ENCODE peak calls at places on chromosomes 3 and 15, in eight cellular contexts. Q, E, A, B, S, O, R and U are unnamed samples.
A peak's percentile ranks its signal among the peaks of the same experiment; 100 is the strongest.

GRCh38 chr3:126127452-126127851 is 43.5 kb upstream of the SLC41A3 start:
- DNase-seq in Q (peak; percentile 3), E (no peak), A (no peak), B (no peak), S (no peak), O (no peak), R (no peak), U (no peak)

GRCh38 chr3:176046717-176047116 is 1150.6 kb downstream of the TBL1XR1 start:
- DNase-seq in Q (no peak), E (no peak), A (no peak), B (no peak), S (no peak), O (no peak), R (no peak), U (no peak)

GRCh38 chr3:152688313-152688712 is 146.6 kb upstream of the P2RY1 start:
- DNase-seq in Q (no peak), E (no peak), A (no peak), B (no peak), S (no peak), O (no peak), R (no peak), U (no peak)

GRCh38 chr3:155805204-155805801 is 775 bp downstream of the C3orf33 start:
- DNase-seq in Q (peak; percentile 57), E (no peak), A (peak; percentile 18), B (no peak), S (no peak), O (no peak), R (no peak), U (no peak)

GRCh38 chr3:76203578-76203977 is 418.2 kb upstream of the ZNF717 start:
- DNase-seq in Q (no peak), E (no peak), A (no peak), B (no peak), S (no peak), O (no peak), R (no peak), U (no peak)

GRCh38 chr3:8769088-8769822 is at the start of gene OXTR:
- DNase-seq in Q (peak; percentile 54), E (no peak), A (peak; percentile 83), B (peak; percentile 68), S (no peak), O (no peak), R (peak; percentile 79), U (peak; percentile 79)

GRCh38 chr3:15325228-15325627 is 7.2 kb downstream of the SH3BP5 start:
- DNase-seq in Q (no peak), E (no peak), A (peak; percentile 81), B (no peak), S (no peak), O (no peak), R (peak; percentile 79), U (peak; percentile 35)

GRCh38 chr3:13420051-13420816 is at the start of gene NUP210:
- DNase-seq in Q (peak; percentile 70), E (no peak), A (no peak), B (no peak), S (no peak), O (no peak), R (no peak), U (no peak)

GRCh38 chr3:14803101-14803980 is 15.4 kb upstream of the FGD5 start:
- DNase-seq in Q (peak; percentile 72), E (no peak), A (no peak), B (no peak), S (no peak), O (no peak), R (peak; percentile 29), U (no peak)

GRCh38 chr3:11452988-11453847 is 181.0 kb downstream of the ATG7 start:
- DNase-seq in Q (no peak), E (no peak), A (peak; percentile 80), B (peak; percentile 16), S (no peak), O (no peak), R (peak; percentile 74), U (no peak)

GRCh38 chr3:142977399-142977728 is 13.9 kb upstream of the PAQR9 start:
- DNase-seq in Q (no peak), E (no peak), A (no peak), B (no peak), S (no peak), O (no peak), R (no peak), U (no peak)

GRCh38 chr3:105906834-105907233 is 38.0 kb upstream of the CBLB start:
- DNase-seq in Q (no peak), E (peak; percentile 40), A (peak; percentile 98), B (peak; percentile 28), S (no peak), O (peak; percentile 29), R (peak; percentile 95), U (peak; percentile 78)

GRCh38 chr3:94524102-94524922 is 461.5 kb downstream of the NSUN3 start:
- DNase-seq in Q (no peak), E (no peak), A (no peak), B (no peak), S (no peak), O (no peak), R (no peak), U (no peak)

GRCh38 chr15:62492900-62493299 is 327.8 kb upstream of the C2CD4B start:
- DNase-seq in Q (no peak), E (no peak), A (no peak), B (no peak), S (no peak), O (no peak), R (no peak), U (no peak)

GRCh38 chr15:42733027-42733426 is 3.9 kb downstream of the CDAN1 start:
- DNase-seq in Q (no peak), E (no peak), A (no peak), B (no peak), S (no peak), O (no peak), R (no peak), U (no peak)
- H3K4me3 ChIP-seq in Q (no peak overlapping the region), E (no peak overlapping the region), A (no peak overlapping the region), B (no peak overlapping the region), S (no peak overlapping the region), O (no peak overlapping the region), R (no peak overlapping the region), U (no peak overlapping the region)

GRCh38 chr15:76339302-76340197 is 3.0 kb downstream of the ISL2 start:
- DNase-seq in Q (peak; percentile 23), E (no peak), A (peak; percentile 33), B (no peak), S (no peak), O (no peak), R (no peak), U (no peak)

GRCh38 chr15:76341366-76342045 is 4.9 kb downstream of the ISL2 start:
- DNase-seq in Q (peak; percentile 43), E (no peak), A (no peak), B (no peak), S (no peak), O (no peak), R (no peak), U (no peak)

GRCh38 chr15:76338555-76339301 is 2.2 kb downstream of the ISL2 start:
- DNase-seq in Q (no peak), E (no peak), A (no peak), B (no peak), S (no peak), O (no peak), R (no peak), U (no peak)

GRCh38 chr15:76340802-76341365 is 4.3 kb downstream of the ISL2 start:
- DNase-seq in Q (peak; percentile 62), E (no peak), A (no peak), B (no peak), S (no peak), O (no peak), R (no peak), U (no peak)

GRCh38 chr15:76340198-76340801 is 3.7 kb downstream of the ISL2 start:
- DNase-seq in Q (peak; percentile 28), E (no peak), A (peak; percentile 35), B (no peak), S (no peak), O (no peak), R (no peak), U (no peak)
- H3K4me3 ChIP-seq in Q (peak overlapping the region; percentile 28), E (peak overlapping the region; percentile 64), A (no peak overlapping the region), B (peak overlapping the region; percentile 74), S (peak overlapping the region; percentile 38), O (peak overlapping the region; percentile 45), R (peak overlapping the region; percentile 32), U (peak overlapping the region; percentile 18)

DNA sequence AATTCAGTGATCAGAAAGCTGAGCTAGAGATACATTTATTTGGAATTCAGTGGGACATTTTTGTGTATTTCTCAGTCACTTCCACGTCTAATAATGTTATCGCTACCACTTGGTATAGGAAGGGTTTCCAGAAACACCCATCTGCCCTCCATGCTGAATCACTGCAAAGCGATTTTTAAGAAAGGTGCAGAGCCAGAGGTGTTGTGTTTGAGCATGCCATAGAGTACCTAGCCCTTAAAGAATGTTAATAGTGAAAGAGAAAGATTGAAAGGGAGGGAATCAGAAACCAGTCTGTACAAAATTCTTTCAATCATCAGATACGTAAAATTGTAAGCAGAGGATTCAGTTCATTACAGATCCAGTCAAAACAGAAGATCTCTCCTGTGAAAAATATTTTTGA is 80.1 kb upstream of the ARL6 start:
- DNase-seq in Q (no peak), E (no peak), A (no peak), B (no peak), S (no peak), O (no peak), R (no peak), U (no peak)
- H3K4me3 ChIP-seq in Q (no peak overlapping the region), E (no peak overlapping the region), A (no peak overlapping the region), B (no peak overlapping the region), S (no peak overlapping the region), O (no peak overlapping the region), R (no peak overlapping the region), U (no peak overlapping the region)

GRCh38 chr3:167733961-167734497 is 663 bp downstream of the PDCD10 start:
- DNase-seq in Q (no peak), E (no peak), A (peak; percentile 22), B (no peak), S (no peak), O (no peak), R (peak; percentile 15), U (no peak)

GRCh38 chr3:167731393-167731792 is 3.3 kb downstream of the PDCD10 start:
- DNase-seq in Q (no peak), E (no peak), A (no peak), B (no peak), S (no peak), O (no peak), R (no peak), U (no peak)

GRCh38 chr3:167729591-167729990 is 5.1 kb downstream of the PDCD10 start:
- DNase-seq in Q (no peak), E (no peak), A (peak; percentile 13), B (no peak), S (no peak), O (no peak), R (peak; percentile 13), U (no peak)

GRCh38 chr3:167734498-167735232 is at the start of gene PDCD10:
- DNase-seq in Q (peak; percentile 99), E (peak; percentile 94), A (peak; percentile 99), B (peak; percentile 95), S (peak; percentile 95), O (peak; percentile 95), R (peak; percentile 99), U (peak; percentile 92)

DNA sequence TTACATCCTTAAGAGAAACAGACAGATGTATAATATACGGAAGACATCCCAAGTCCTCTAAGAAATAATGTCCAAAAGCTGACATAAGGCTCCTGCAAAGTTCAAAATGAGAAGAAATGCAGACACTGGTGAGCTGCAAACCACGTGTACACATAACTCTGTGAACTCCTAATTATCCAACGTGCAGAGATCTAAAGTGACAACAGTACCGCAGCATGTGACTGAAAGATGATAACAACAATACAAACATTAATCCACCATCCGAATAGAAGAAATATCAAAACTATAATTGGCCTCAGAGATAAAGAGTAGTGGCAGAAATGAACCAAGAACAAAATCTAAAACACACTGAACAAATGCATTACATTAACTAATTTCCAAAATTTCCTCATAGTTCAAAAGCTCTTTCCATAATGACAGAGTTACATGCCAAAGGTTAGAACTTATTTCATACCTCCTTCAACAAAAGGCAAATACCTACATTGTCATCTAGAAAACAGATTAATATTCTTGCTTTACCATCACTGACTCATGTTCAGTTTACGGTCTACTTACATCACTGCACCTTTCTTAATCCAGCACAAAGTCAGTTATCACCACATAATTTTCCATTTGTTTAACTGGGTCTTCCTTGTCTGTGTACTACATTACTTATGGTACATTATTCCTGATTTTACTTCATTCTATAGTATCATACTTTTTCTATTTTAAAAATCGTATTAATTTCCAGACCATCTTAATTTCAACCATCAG is 2.2 kb downstream of the PDCD10 start:
- DNase-seq in Q (no peak), E (no peak), A (no peak), B (no peak), S (no peak), O (no peak), R (no peak), U (no peak)
- H3K4me3 ChIP-seq in Q (no peak overlapping the region), E (no peak overlapping the region), A (no peak overlapping the region), B (no peak overlapping the region), S (no peak overlapping the region), O (no peak overlapping the region), R (no peak overlapping the region), U (no peak overlapping the region)